ENCODE peak calls at places on chromosomes 6 and 20, in eight cellular contexts. One of them, this sample, is unnamed.

GRCh38 chr20:38223743-38224100 is 36.8 kb downstream of the KIAA1755 start:
- DNase-seq in EL: no peak
- DNase-seq in stromal cell of bone marrow: no peak
- DNase-seq in HCT116: no peak
- DNase-seq in C1 segment of cervical spinal cord: no peak
- DNase-seq in sciatic nerve: no peak
- DNase-seq in Calu3: no peak
- DNase-seq in Panc1: no peak
- DNase-seq in this sample: no peak

GRCh38 chr6:149140137-149140909 is 177.2 kb upstream of the TAB2 start:
- DNase-seq in sciatic nerve: no peak
- DNase-seq in HCT116: no peak
- DNase-seq in Calu3: no peak
- DNase-seq in Panc1: no peak
- DNase-seq in C1 segment of cervical spinal cord: no peak
- DNase-seq in EL: no peak
- DNase-seq in stromal cell of bone marrow: no peak
- DNase-seq in this sample: no peak

GRCh38 chr6:71727632-71728294 is 158.6 kb upstream of the RIMS1 start:
- DNase-seq in Panc1: no peak
- DNase-seq in Calu3: no peak
- DNase-seq in C1 segment of cervical spinal cord: no peak
- DNase-seq in sciatic nerve: no peak
- DNase-seq in EL: peak
- DNase-seq in HCT116: no peak
- DNase-seq in stromal cell of bone marrow: no peak
- DNase-seq in this sample: no peak

GRCh38 chr6:67698534-67698933 is 936.5 kb upstream of the ADGRB3 start:
- DNase-seq in sciatic nerve: no peak
- DNase-seq in Calu3: no peak
- DNase-seq in C1 segment of cervical spinal cord: no peak
- DNase-seq in stromal cell of bone marrow: no peak
- DNase-seq in EL: no peak
- DNase-seq in HCT116: no peak
- DNase-seq in Panc1: no peak
- DNase-seq in this sample: no peak

GRCh38 chr6:96545882-96546281 is 17.0 kb upstream of the FHL5 start:
- DNase-seq in stromal cell of bone marrow: no peak
- DNase-seq in Panc1: no peak
- DNase-seq in HCT116: no peak
- DNase-seq in C1 segment of cervical spinal cord: no peak
- DNase-seq in EL: no peak
- DNase-seq in Calu3: no peak
- DNase-seq in sciatic nerve: no peak
- DNase-seq in this sample: no peak

GRCh38 chr20:44354979-44355502 is 458 bp upstream of the HNF4A start:
- DNase-seq in Calu3: no peak
- DNase-seq in Panc1: no peak
- DNase-seq in stromal cell of bone marrow: no peak
- DNase-seq in EL: no peak
- DNase-seq in HCT116: peak
- DNase-seq in sciatic nerve: no peak
- DNase-seq in C1 segment of cervical spinal cord: no peak
- DNase-seq in this sample: no peak

GRCh38 chr6:72748759-72749158 is 126.9 kb downstream of the KCNQ5 start:
- DNase-seq in Calu3: no peak
- DNase-seq in C1 segment of cervical spinal cord: no peak
- DNase-seq in sciatic nerve: no peak
- DNase-seq in HCT116: no peak
- DNase-seq in stromal cell of bone marrow: peak
- DNase-seq in Panc1: no peak
- DNase-seq in EL: peak
- DNase-seq in this sample: no peak

GRCh38 chr6:127119361-127120108 is 1.1 kb downstream of the RSPO3 start:
- DNase-seq in HCT116: no peak
- DNase-seq in EL: peak
- DNase-seq in stromal cell of bone marrow: no peak
- DNase-seq in C1 segment of cervical spinal cord: no peak
- DNase-seq in Panc1: no peak
- DNase-seq in Calu3: no peak
- DNase-seq in sciatic nerve: no peak
- DNase-seq in this sample: no peak

GRCh38 chr20:47790032-47790965 is 5.0 kb upstream of the SULF2 start:
- DNase-seq in Panc1: no peak
- DNase-seq in HCT116: no peak
- DNase-seq in EL: peak
- DNase-seq in C1 segment of cervical spinal cord: no peak
- DNase-seq in stromal cell of bone marrow: peak
- DNase-seq in sciatic nerve: no peak
- DNase-seq in Calu3: no peak
- DNase-seq in this sample: no peak

GRCh38 chr20:2084703-2085102 is 16.9 kb upstream of the STK35 start:
- DNase-seq in Calu3: no peak
- DNase-seq in EL: no peak
- DNase-seq in C1 segment of cervical spinal cord: no peak
- DNase-seq in Panc1: no peak
- DNase-seq in stromal cell of bone marrow: peak
- DNase-seq in HCT116: no peak
- DNase-seq in sciatic nerve: no peak
- DNase-seq in this sample: no peak

GRCh38 chr6:132648828-132649227 is 10.2 kb downstream of the TAAR1 start:
- DNase-seq in EL: no peak
- DNase-seq in stromal cell of bone marrow: peak
- DNase-seq in Calu3: no peak
- DNase-seq in C1 segment of cervical spinal cord: no peak
- DNase-seq in sciatic nerve: no peak
- DNase-seq in HCT116: no peak
- DNase-seq in Panc1: no peak
- DNase-seq in this sample: no peak

GRCh38 chr6:37990762-37991525 is 171.4 kb downstream of the ZFAND3 start:
- DNase-seq in C1 segment of cervical spinal cord: no peak
- DNase-seq in stromal cell of bone marrow: peak
- DNase-seq in HCT116: no peak
- DNase-seq in Panc1: no peak
- DNase-seq in Calu3: no peak
- DNase-seq in sciatic nerve: no peak
- DNase-seq in EL: peak
- DNase-seq in this sample: no peak

GRCh38 chr20:29408034-29408695 is 1849.3 kb upstream of the DEFB115 start:
- DNase-seq in C1 segment of cervical spinal cord: no peak
- DNase-seq in Panc1: no peak
- DNase-seq in HCT116: no peak
- DNase-seq in Calu3: no peak
- DNase-seq in stromal cell of bone marrow: no peak
- DNase-seq in sciatic nerve: no peak
- DNase-seq in EL: no peak
- DNase-seq in this sample: no peak

GRCh38 chr20:57474816-57475215 is 50.1 kb downstream of the CTCFL start:
- DNase-seq in EL: no peak
- DNase-seq in Panc1: no peak
- DNase-seq in HCT116: no peak
- DNase-seq in sciatic nerve: peak
- DNase-seq in stromal cell of bone marrow: no peak
- DNase-seq in Calu3: no peak
- DNase-seq in C1 segment of cervical spinal cord: no peak
- DNase-seq in this sample: no peak

GRCh38 chr6:118864330-118865166 is 29.4 kb upstream of the ASF1A start:
- DNase-seq in EL: no peak
- DNase-seq in stromal cell of bone marrow: no peak
- DNase-seq in C1 segment of cervical spinal cord: no peak
- DNase-seq in Calu3: no peak
- DNase-seq in Panc1: no peak
- DNase-seq in sciatic nerve: no peak
- DNase-seq in HCT116: no peak
- DNase-seq in this sample: no peak

GRCh38 chr6:37608587-37608986 is 89.1 kb downstream of the MDGA1 start:
- DNase-seq in sciatic nerve: no peak
- DNase-seq in stromal cell of bone marrow: no peak
- DNase-seq in C1 segment of cervical spinal cord: no peak
- DNase-seq in EL: no peak
- DNase-seq in HCT116: no peak
- DNase-seq in Panc1: no peak
- DNase-seq in Calu3: no peak
- DNase-seq in this sample: no peak

GRCh38 chr6:11392778-11393507 is 144.6 kb upstream of the TMEM170B start:
- DNase-seq in sciatic nerve: no peak
- DNase-seq in Panc1: no peak
- DNase-seq in C1 segment of cervical spinal cord: no peak
- DNase-seq in HCT116: no peak
- DNase-seq in EL: peak
- DNase-seq in stromal cell of bone marrow: no peak
- DNase-seq in Calu3: no peak
- DNase-seq in this sample: peak

GRCh38 chr6:170393807-170394399 is 87.3 kb downstream of the FAM120B start:
- DNase-seq in sciatic nerve: no peak
- DNase-seq in Calu3: no peak
- DNase-seq in C1 segment of cervical spinal cord: no peak
- DNase-seq in stromal cell of bone marrow: no peak
- DNase-seq in EL: peak
- DNase-seq in Panc1: no peak
- DNase-seq in HCT116: no peak
- DNase-seq in this sample: no peak

GRCh38 chr6:22102671-22103070 is 194.2 kb downstream of the PRL start:
- DNase-seq in HCT116: no peak
- DNase-seq in EL: peak
- DNase-seq in C1 segment of cervical spinal cord: no peak
- DNase-seq in Calu3: no peak
- DNase-seq in sciatic nerve: no peak
- DNase-seq in Panc1: no peak
- DNase-seq in stromal cell of bone marrow: no peak
- DNase-seq in this sample: no peak

GRCh38 chr20:44019638-44020335 is 105.1 kb downstream of the TOX2 start:
- DNase-seq in C1 segment of cervical spinal cord: no peak
- DNase-seq in EL: peak
- DNase-seq in HCT116: no peak
- DNase-seq in Calu3: no peak
- DNase-seq in sciatic nerve: peak
- DNase-seq in Panc1: no peak
- DNase-seq in stromal cell of bone marrow: peak
- DNase-seq in this sample: no peak

GRCh38 chr6:71420693-71421328 is 132.2 kb downstream of the OGFRL1 start:
- DNase-seq in sciatic nerve: peak
- DNase-seq in Calu3: peak
- DNase-seq in Panc1: peak
- DNase-seq in stromal cell of bone marrow: peak
- DNase-seq in HCT116: no peak
- DNase-seq in EL: peak
- DNase-seq in C1 segment of cervical spinal cord: peak
- DNase-seq in this sample: peak

GRCh38 chr6:7216941-7217621 is 95.9 kb downstream of the SSR1 start:
- DNase-seq in sciatic nerve: no peak
- DNase-seq in Panc1: no peak
- DNase-seq in stromal cell of bone marrow: no peak
- DNase-seq in Calu3: no peak
- DNase-seq in HCT116: no peak
- DNase-seq in EL: no peak
- DNase-seq in C1 segment of cervical spinal cord: no peak
- DNase-seq in this sample: no peak

GRCh38 chr6:43990627-43991619 is 136.3 kb downstream of the MRPL14 start:
- DNase-seq in sciatic nerve: no peak
- DNase-seq in C1 segment of cervical spinal cord: no peak
- DNase-seq in Panc1: no peak
- DNase-seq in Calu3: peak
- DNase-seq in HCT116: no peak
- DNase-seq in stromal cell of bone marrow: peak
- DNase-seq in EL: peak
- DNase-seq in this sample: no peak

GRCh38 chr6:35919085-35919826 is 1.6 kb downstream of the SRPK1 start:
- DNase-seq in EL: peak
- DNase-seq in C1 segment of cervical spinal cord: no peak
- DNase-seq in Panc1: no peak
- DNase-seq in stromal cell of bone marrow: no peak
- DNase-seq in HCT116: no peak
- DNase-seq in Calu3: no peak
- DNase-seq in sciatic nerve: no peak
- DNase-seq in this sample: no peak

GRCh38 chr6:160661129-160661723 is 2.8 kb downstream of the LPA start:
- DNase-seq in C1 segment of cervical spinal cord: no peak
- DNase-seq in sciatic nerve: no peak
- DNase-seq in EL: no peak
- DNase-seq in Calu3: no peak
- DNase-seq in Panc1: no peak
- DNase-seq in HCT116: no peak
- DNase-seq in stromal cell of bone marrow: no peak
- DNase-seq in this sample: no peak

GRCh38 chr6:141290871-141291270 is 841.9 kb upstream of the GJE1 start:
- DNase-seq in Panc1: no peak
- DNase-seq in EL: peak
- DNase-seq in HCT116: no peak
- DNase-seq in Calu3: no peak
- DNase-seq in sciatic nerve: no peak
- DNase-seq in C1 segment of cervical spinal cord: no peak
- DNase-seq in stromal cell of bone marrow: no peak
- DNase-seq in this sample: peak

GRCh38 chr20:10217517-10218410 is 866 bp upstream of the SNAP25 start:
- DNase-seq in EL: peak
- DNase-seq in HCT116: no peak
- DNase-seq in Calu3: peak
- DNase-seq in Panc1: peak
- DNase-seq in sciatic nerve: no peak
- DNase-seq in C1 segment of cervical spinal cord: peak
- DNase-seq in stromal cell of bone marrow: peak
- DNase-seq in this sample: no peak

GRCh38 chr20:38658879-38659612 is 57.4 kb downstream of the ARHGAP40 start:
- DNase-seq in stromal cell of bone marrow: no peak
- DNase-seq in C1 segment of cervical spinal cord: no peak
- DNase-seq in Panc1: no peak
- DNase-seq in sciatic nerve: no peak
- DNase-seq in HCT116: peak
- DNase-seq in Calu3: peak
- DNase-seq in EL: peak
- DNase-seq in this sample: peak

GRCh38 chr6:31899882-31900722 is 1.8 kb downstream of the ZBTB12 start:
- DNase-seq in sciatic nerve: no peak
- DNase-seq in EL: no peak
- DNase-seq in Calu3: no peak
- DNase-seq in C1 segment of cervical spinal cord: no peak
- DNase-seq in stromal cell of bone marrow: no peak
- DNase-seq in HCT116: no peak
- DNase-seq in Panc1: no peak
- DNase-seq in this sample: no peak

GRCh38 chr20:53921443-53921973 is 148.9 kb downstream of the BCAS1 start:
- DNase-seq in sciatic nerve: no peak
- DNase-seq in EL: no peak
- DNase-seq in Calu3: peak
- DNase-seq in Panc1: no peak
- DNase-seq in stromal cell of bone marrow: no peak
- DNase-seq in HCT116: no peak
- DNase-seq in C1 segment of cervical spinal cord: no peak
- DNase-seq in this sample: no peak

GRCh38 chr20:63576311-63576710 is 2.3 kb upstream of the HELZ2 start:
- DNase-seq in stromal cell of bone marrow: no peak
- DNase-seq in HCT116: no peak
- DNase-seq in Panc1: no peak
- DNase-seq in sciatic nerve: no peak
- DNase-seq in EL: no peak
- DNase-seq in Calu3: no peak
- DNase-seq in C1 segment of cervical spinal cord: no peak
- DNase-seq in this sample: no peak

GRCh38 chr20:44618318-44618731 is 33.2 kb downstream of the ADA start:
- DNase-seq in Calu3: peak
- DNase-seq in HCT116: no peak
- DNase-seq in stromal cell of bone marrow: no peak
- DNase-seq in sciatic nerve: no peak
- DNase-seq in EL: no peak
- DNase-seq in C1 segment of cervical spinal cord: no peak
- DNase-seq in Panc1: no peak
- DNase-seq in this sample: no peak

GRCh38 chr6:43125119-43125518 is 46.0 kb upstream of the SRF start:
- DNase-seq in sciatic nerve: no peak
- DNase-seq in stromal cell of bone marrow: no peak
- DNase-seq in HCT116: no peak
- DNase-seq in Panc1: no peak
- DNase-seq in Calu3: no peak
- DNase-seq in C1 segment of cervical spinal cord: no peak
- DNase-seq in EL: peak
- DNase-seq in this sample: no peak

GRCh38 chr6:30914076-30914853 is at the start of gene VARS2:
- DNase-seq in sciatic nerve: peak
- DNase-seq in Panc1: peak
- DNase-seq in HCT116: peak
- DNase-seq in EL: peak
- DNase-seq in stromal cell of bone marrow: peak
- DNase-seq in Calu3: peak
- DNase-seq in C1 segment of cervical spinal cord: peak
- DNase-seq in this sample: peak